ENCODE peak calls at places on chromosomes 5 and 9, in seven cellular contexts. One of them, this sample, is unnamed.

GRCh38 chr5:38009754-38010386 is 170.0 kb upstream of the GDNF start:
- DNase-seq in C1 segment of cervical spinal cord: no peak
- DNase-seq in GM23248: no peak
- DNase-seq in fibroblast of pulmonary artery: no peak
- DNase-seq in stimulated activated CD8-positive, alpha-beta memory T cell treated with anti-CD3 and anti-CD28 coated beads, Interleukin-7, amount 100 ng/mL, for 4 hours: no peak
- DNase-seq in activated gamma-delta T cell treated with anti-CD3 and anti-CD28 coated beads, Interleukin-2, amount 50 U/mL, for 16 hours: no peak
- DNase-seq in CD4-positive, alpha-beta T cell: no peak
- DNase-seq in this sample: no peak

GRCh38 chr9:75855509-75855908 is 35.0 kb upstream of the PCSK5 start:
- DNase-seq in C1 segment of cervical spinal cord: no peak
- DNase-seq in GM23248: peak
- DNase-seq in fibroblast of pulmonary artery: peak
- DNase-seq in stimulated activated CD8-positive, alpha-beta memory T cell treated with anti-CD3 and anti-CD28 coated beads, Interleukin-7, amount 100 ng/mL, for 4 hours: no peak
- DNase-seq in activated gamma-delta T cell treated with anti-CD3 and anti-CD28 coated beads, Interleukin-2, amount 50 U/mL, for 16 hours: no peak
- DNase-seq in CD4-positive, alpha-beta T cell: no peak
- DNase-seq in this sample: peak

GRCh38 chr5:135159626-135160025 is 125.6 kb upstream of the PITX1 start:
- DNase-seq in C1 segment of cervical spinal cord: no peak
- DNase-seq in GM23248: no peak
- DNase-seq in fibroblast of pulmonary artery: no peak
- DNase-seq in stimulated activated CD8-positive, alpha-beta memory T cell treated with anti-CD3 and anti-CD28 coated beads, Interleukin-7, amount 100 ng/mL, for 4 hours: no peak
- DNase-seq in activated gamma-delta T cell treated with anti-CD3 and anti-CD28 coated beads, Interleukin-2, amount 50 U/mL, for 16 hours: no peak
- DNase-seq in CD4-positive, alpha-beta T cell: no peak
- DNase-seq in this sample: no peak

GRCh38 chr5:107516452-107517184 is 154.1 kb downstream of the EFNA5 start:
- DNase-seq in C1 segment of cervical spinal cord: no peak
- DNase-seq in GM23248: no peak
- DNase-seq in fibroblast of pulmonary artery: no peak
- DNase-seq in stimulated activated CD8-positive, alpha-beta memory T cell treated with anti-CD3 and anti-CD28 coated beads, Interleukin-7, amount 100 ng/mL, for 4 hours: no peak
- DNase-seq in activated gamma-delta T cell treated with anti-CD3 and anti-CD28 coated beads, Interleukin-2, amount 50 U/mL, for 16 hours: no peak
- DNase-seq in CD4-positive, alpha-beta T cell: no peak
- DNase-seq in this sample: peak

GRCh38 chr9:105308448-105309412 is 64.3 kb downstream of the SLC44A1 start:
- DNase-seq in C1 segment of cervical spinal cord: no peak
- DNase-seq in GM23248: no peak
- DNase-seq in fibroblast of pulmonary artery: no peak
- DNase-seq in stimulated activated CD8-positive, alpha-beta memory T cell treated with anti-CD3 and anti-CD28 coated beads, Interleukin-7, amount 100 ng/mL, for 4 hours: no peak
- DNase-seq in activated gamma-delta T cell treated with anti-CD3 and anti-CD28 coated beads, Interleukin-2, amount 50 U/mL, for 16 hours: no peak
- DNase-seq in CD4-positive, alpha-beta T cell: no peak
- DNase-seq in this sample: no peak

GRCh38 chr9:112886351-112886750 is 4.3 kb downstream of the SLC46A2 start:
- DNase-seq in C1 segment of cervical spinal cord: no peak
- DNase-seq in GM23248: no peak
- DNase-seq in fibroblast of pulmonary artery: no peak
- DNase-seq in stimulated activated CD8-positive, alpha-beta memory T cell treated with anti-CD3 and anti-CD28 coated beads, Interleukin-7, amount 100 ng/mL, for 4 hours: no peak
- DNase-seq in activated gamma-delta T cell treated with anti-CD3 and anti-CD28 coated beads, Interleukin-2, amount 50 U/mL, for 16 hours: no peak
- DNase-seq in CD4-positive, alpha-beta T cell: no peak
- DNase-seq in this sample: no peak

GRCh38 chr5:56190500-56190899 is 42.6 kb downstream of the ANKRD55 start:
- DNase-seq in C1 segment of cervical spinal cord: no peak
- DNase-seq in GM23248: peak
- DNase-seq in fibroblast of pulmonary artery: peak
- DNase-seq in stimulated activated CD8-positive, alpha-beta memory T cell treated with anti-CD3 and anti-CD28 coated beads, Interleukin-7, amount 100 ng/mL, for 4 hours: no peak
- DNase-seq in activated gamma-delta T cell treated with anti-CD3 and anti-CD28 coated beads, Interleukin-2, amount 50 U/mL, for 16 hours: no peak
- DNase-seq in CD4-positive, alpha-beta T cell: peak
- DNase-seq in this sample: peak

GRCh38 chr9:19386469-19387044 is 6.5 kb upstream of the RPS6 start:
- DNase-seq in C1 segment of cervical spinal cord: no peak
- DNase-seq in GM23248: peak
- DNase-seq in fibroblast of pulmonary artery: peak
- DNase-seq in stimulated activated CD8-positive, alpha-beta memory T cell treated with anti-CD3 and anti-CD28 coated beads, Interleukin-7, amount 100 ng/mL, for 4 hours: no peak
- DNase-seq in activated gamma-delta T cell treated with anti-CD3 and anti-CD28 coated beads, Interleukin-2, amount 50 U/mL, for 16 hours: no peak
- DNase-seq in CD4-positive, alpha-beta T cell: no peak
- DNase-seq in this sample: peak

GRCh38 chr9:93950619-93951601 is 4.2 kb downstream of the BARX1 start:
- DNase-seq in C1 segment of cervical spinal cord: no peak
- DNase-seq in GM23248: peak
- DNase-seq in fibroblast of pulmonary artery: no peak
- DNase-seq in stimulated activated CD8-positive, alpha-beta memory T cell treated with anti-CD3 and anti-CD28 coated beads, Interleukin-7, amount 100 ng/mL, for 4 hours: no peak
- DNase-seq in activated gamma-delta T cell treated with anti-CD3 and anti-CD28 coated beads, Interleukin-2, amount 50 U/mL, for 16 hours: no peak
- DNase-seq in CD4-positive, alpha-beta T cell: no peak
- DNase-seq in this sample: peak

GRCh38 chr5:66863343-66864170 is 267.4 kb downstream of the MAST4 start:
- DNase-seq in C1 segment of cervical spinal cord: no peak
- DNase-seq in GM23248: no peak
- DNase-seq in fibroblast of pulmonary artery: no peak
- DNase-seq in stimulated activated CD8-positive, alpha-beta memory T cell treated with anti-CD3 and anti-CD28 coated beads, Interleukin-7, amount 100 ng/mL, for 4 hours: no peak
- DNase-seq in activated gamma-delta T cell treated with anti-CD3 and anti-CD28 coated beads, Interleukin-2, amount 50 U/mL, for 16 hours: no peak
- DNase-seq in CD4-positive, alpha-beta T cell: no peak
- DNase-seq in this sample: no peak

GRCh38 chr9:82132024-82132423 is 143.5 kb downstream of the SPATA31D1 start:
- DNase-seq in C1 segment of cervical spinal cord: no peak
- DNase-seq in GM23248: no peak
- DNase-seq in fibroblast of pulmonary artery: no peak
- DNase-seq in stimulated activated CD8-positive, alpha-beta memory T cell treated with anti-CD3 and anti-CD28 coated beads, Interleukin-7, amount 100 ng/mL, for 4 hours: no peak
- DNase-seq in activated gamma-delta T cell treated with anti-CD3 and anti-CD28 coated beads, Interleukin-2, amount 50 U/mL, for 16 hours: no peak
- DNase-seq in CD4-positive, alpha-beta T cell: no peak
- DNase-seq in this sample: no peak

GRCh38 chr5:41156739-41157138 is 56.6 kb downstream of the C6 start:
- DNase-seq in C1 segment of cervical spinal cord: no peak
- DNase-seq in GM23248: peak
- DNase-seq in fibroblast of pulmonary artery: peak
- DNase-seq in stimulated activated CD8-positive, alpha-beta memory T cell treated with anti-CD3 and anti-CD28 coated beads, Interleukin-7, amount 100 ng/mL, for 4 hours: no peak
- DNase-seq in activated gamma-delta T cell treated with anti-CD3 and anti-CD28 coated beads, Interleukin-2, amount 50 U/mL, for 16 hours: no peak
- DNase-seq in CD4-positive, alpha-beta T cell: no peak
- DNase-seq in this sample: peak

GRCh38 chr9:18829066-18829465 is 203.9 kb downstream of the SAXO1 start:
- DNase-seq in C1 segment of cervical spinal cord: no peak
- DNase-seq in GM23248: no peak
- DNase-seq in fibroblast of pulmonary artery: no peak
- DNase-seq in stimulated activated CD8-positive, alpha-beta memory T cell treated with anti-CD3 and anti-CD28 coated beads, Interleukin-7, amount 100 ng/mL, for 4 hours: no peak
- DNase-seq in activated gamma-delta T cell treated with anti-CD3 and anti-CD28 coated beads, Interleukin-2, amount 50 U/mL, for 16 hours: no peak
- DNase-seq in CD4-positive, alpha-beta T cell: no peak
- DNase-seq in this sample: peak

GRCh38 chr5:148491015-148491792 is 107.4 kb downstream of the FBXO38 start:
- DNase-seq in C1 segment of cervical spinal cord: no peak
- DNase-seq in GM23248: no peak
- DNase-seq in fibroblast of pulmonary artery: no peak
- DNase-seq in stimulated activated CD8-positive, alpha-beta memory T cell treated with anti-CD3 and anti-CD28 coated beads, Interleukin-7, amount 100 ng/mL, for 4 hours: no peak
- DNase-seq in activated gamma-delta T cell treated with anti-CD3 and anti-CD28 coated beads, Interleukin-2, amount 50 U/mL, for 16 hours: no peak
- DNase-seq in CD4-positive, alpha-beta T cell: no peak
- DNase-seq in this sample: no peak

GRCh38 chr9:110978516-110978915 is 59.8 kb downstream of the LPAR1 start:
- DNase-seq in C1 segment of cervical spinal cord: no peak
- DNase-seq in GM23248: no peak
- DNase-seq in fibroblast of pulmonary artery: no peak
- DNase-seq in stimulated activated CD8-positive, alpha-beta memory T cell treated with anti-CD3 and anti-CD28 coated beads, Interleukin-7, amount 100 ng/mL, for 4 hours: no peak
- DNase-seq in activated gamma-delta T cell treated with anti-CD3 and anti-CD28 coated beads, Interleukin-2, amount 50 U/mL, for 16 hours: no peak
- DNase-seq in CD4-positive, alpha-beta T cell: no peak
- DNase-seq in this sample: peak

GRCh38 chr5:127324756-127325155 is 34.2 kb downstream of the MEGF10 start:
- DNase-seq in C1 segment of cervical spinal cord: no peak
- DNase-seq in GM23248: no peak
- DNase-seq in fibroblast of pulmonary artery: no peak
- DNase-seq in stimulated activated CD8-positive, alpha-beta memory T cell treated with anti-CD3 and anti-CD28 coated beads, Interleukin-7, amount 100 ng/mL, for 4 hours: no peak
- DNase-seq in activated gamma-delta T cell treated with anti-CD3 and anti-CD28 coated beads, Interleukin-2, amount 50 U/mL, for 16 hours: no peak
- DNase-seq in CD4-positive, alpha-beta T cell: no peak
- DNase-seq in this sample: no peak

GRCh38 chr5:100668511-100668910 is 133.3 kb downstream of the FAM174A start:
- DNase-seq in C1 segment of cervical spinal cord: no peak
- DNase-seq in GM23248: peak
- DNase-seq in fibroblast of pulmonary artery: peak
- DNase-seq in stimulated activated CD8-positive, alpha-beta memory T cell treated with anti-CD3 and anti-CD28 coated beads, Interleukin-7, amount 100 ng/mL, for 4 hours: no peak
- DNase-seq in activated gamma-delta T cell treated with anti-CD3 and anti-CD28 coated beads, Interleukin-2, amount 50 U/mL, for 16 hours: no peak
- DNase-seq in CD4-positive, alpha-beta T cell: no peak
- DNase-seq in this sample: peak

GRCh38 chr5:40437452-40437861 is 242.3 kb upstream of the PTGER4 start:
- DNase-seq in C1 segment of cervical spinal cord: no peak
- DNase-seq in GM23248: peak
- DNase-seq in fibroblast of pulmonary artery: peak
- DNase-seq in stimulated activated CD8-positive, alpha-beta memory T cell treated with anti-CD3 and anti-CD28 coated beads, Interleukin-7, amount 100 ng/mL, for 4 hours: peak
- DNase-seq in activated gamma-delta T cell treated with anti-CD3 and anti-CD28 coated beads, Interleukin-2, amount 50 U/mL, for 16 hours: peak
- DNase-seq in CD4-positive, alpha-beta T cell: no peak
- DNase-seq in this sample: peak

GRCh38 chr5:151087475-151087874 is 6.6 kb upstream of the TNIP1 start:
- DNase-seq in C1 segment of cervical spinal cord: no peak
- DNase-seq in GM23248: no peak
- DNase-seq in fibroblast of pulmonary artery: no peak
- DNase-seq in stimulated activated CD8-positive, alpha-beta memory T cell treated with anti-CD3 and anti-CD28 coated beads, Interleukin-7, amount 100 ng/mL, for 4 hours: no peak
- DNase-seq in activated gamma-delta T cell treated with anti-CD3 and anti-CD28 coated beads, Interleukin-2, amount 50 U/mL, for 16 hours: no peak
- DNase-seq in CD4-positive, alpha-beta T cell: no peak
- DNase-seq in this sample: no peak

GRCh38 chr5:161051920-161052500 is 200.0 kb upstream of the ATP10B start:
- DNase-seq in C1 segment of cervical spinal cord: no peak
- DNase-seq in GM23248: no peak
- DNase-seq in fibroblast of pulmonary artery: no peak
- DNase-seq in stimulated activated CD8-positive, alpha-beta memory T cell treated with anti-CD3 and anti-CD28 coated beads, Interleukin-7, amount 100 ng/mL, for 4 hours: no peak
- DNase-seq in activated gamma-delta T cell treated with anti-CD3 and anti-CD28 coated beads, Interleukin-2, amount 50 U/mL, for 16 hours: no peak
- DNase-seq in CD4-positive, alpha-beta T cell: no peak
- DNase-seq in this sample: no peak

GRCh38 chr9:126773004-126773607 is 31.7 kb upstream of the ZBTB43 start:
- DNase-seq in C1 segment of cervical spinal cord: no peak
- DNase-seq in GM23248: peak
- DNase-seq in fibroblast of pulmonary artery: peak
- DNase-seq in stimulated activated CD8-positive, alpha-beta memory T cell treated with anti-CD3 and anti-CD28 coated beads, Interleukin-7, amount 100 ng/mL, for 4 hours: no peak
- DNase-seq in activated gamma-delta T cell treated with anti-CD3 and anti-CD28 coated beads, Interleukin-2, amount 50 U/mL, for 16 hours: no peak
- DNase-seq in CD4-positive, alpha-beta T cell: no peak
- DNase-seq in this sample: peak

GRCh38 chr5:127564002-127564769 is 46.7 kb downstream of the PRRC1 start:
- DNase-seq in C1 segment of cervical spinal cord: no peak
- DNase-seq in GM23248: peak
- DNase-seq in fibroblast of pulmonary artery: peak
- DNase-seq in stimulated activated CD8-positive, alpha-beta memory T cell treated with anti-CD3 and anti-CD28 coated beads, Interleukin-7, amount 100 ng/mL, for 4 hours: peak
- DNase-seq in activated gamma-delta T cell treated with anti-CD3 and anti-CD28 coated beads, Interleukin-2, amount 50 U/mL, for 16 hours: peak
- DNase-seq in CD4-positive, alpha-beta T cell: peak
- DNase-seq in this sample: peak

GRCh38 chr9:123318192-123318591 is 37.8 kb upstream of the CRB2 start:
- DNase-seq in C1 segment of cervical spinal cord: no peak
- DNase-seq in GM23248: no peak
- DNase-seq in fibroblast of pulmonary artery: no peak
- DNase-seq in stimulated activated CD8-positive, alpha-beta memory T cell treated with anti-CD3 and anti-CD28 coated beads, Interleukin-7, amount 100 ng/mL, for 4 hours: no peak
- DNase-seq in activated gamma-delta T cell treated with anti-CD3 and anti-CD28 coated beads, Interleukin-2, amount 50 U/mL, for 16 hours: no peak
- DNase-seq in CD4-positive, alpha-beta T cell: no peak
- DNase-seq in this sample: no peak

This sample was measured in EH.